ENCODE peak calls at places on chromosomes 7 and 10, in six cellular contexts. Q is midbrain, X is AG04450, J is KBM-7, I is fibroblast of pulmonary artery, B is left ventricle myocardium superior. V is an unnamed sample.

GRCh38 chr7:142568430-142569097 is 180.7 kb upstream of the PRSS1 start:
- DNase-seq in X (peak), J (no peak), B (no peak), Q (no peak), I (peak), V (peak)

GRCh38 chr10:124245806-124246440 is 152.5 kb upstream of the CHST15 start:
- DNase-seq in Q (no peak), B (no peak), J (no peak), X (no peak), I (no peak), V (no peak)

GRCh38 chr7:155919400-155920067 is 107.3 kb upstream of the SHH start:
- DNase-seq in I (no peak), X (no peak), J (no peak), B (no peak), Q (no peak), V (no peak)

GRCh38 chr7:159105845-159106614 is 38.6 kb downstream of the VIPR2 start:
- DNase-seq in Q (no peak), I (no peak), X (no peak), J (no peak), B (peak), V (no peak)

GRCh38 chr10:97683556-97684357 is 3.3 kb downstream of the AVPI1 start:
- DNase-seq in I (peak), X (no peak), J (peak), B (peak), Q (peak), V (no peak)

GRCh38 chr7:134549366-134549765 is 456 bp downstream of the AKR1B15 start:
- DNase-seq in J (no peak), X (no peak), Q (no peak), B (no peak), I (no peak), V (no peak)

GRCh38 chr10:34670101-34670500 is 145.0 kb downstream of the PARD3 start:
- DNase-seq in I (no peak), X (no peak), B (no peak), J (no peak), Q (no peak), V (no peak)

GRCh38 chr10:120945801-120946302 is 94.7 kb downstream of the WDR11 start:
- DNase-seq in B (no peak), J (no peak), X (no peak), I (peak), Q (peak), V (no peak)

GRCh38 chr7:100825215-100825671 is 2.1 kb downstream of the EPHB4 start:
- DNase-seq in J (no peak), Q (no peak), X (no peak), B (peak), I (peak), V (no peak)

GRCh38 chr10:16297652-16298051 is 139.2 kb upstream of the PTER start:
- DNase-seq in I (no peak), Q (no peak), J (no peak), B (no peak), X (no peak), V (no peak)

GRCh38 chr7:3238525-3239210 is 62.4 kb upstream of the SDK1 start:
- DNase-seq in J (no peak), X (no peak), Q (no peak), B (no peak), I (no peak), V (no peak)

GRCh38 chr7:63047546-63047945 is 951.1 kb upstream of the ZNF722 start:
- DNase-seq in I (no peak), B (no peak), X (no peak), J (no peak), Q (no peak), V (no peak)

GRCh38 chr7:92694211-92694610 is 104.0 kb upstream of the FAM133B start:
- DNase-seq in B (no peak), I (no peak), J (no peak), Q (no peak), X (no peak), V (no peak)

GRCh38 chr10:86652361-86653202 is 1.8 kb upstream of the OPN4 start:
- DNase-seq in X (no peak), B (peak), I (no peak), Q (no peak), J (no peak), V (no peak)

GRCh38 chr7:50531401-50531906 is 33.8 kb downstream of the DDC start:
- DNase-seq in Q (peak), X (no peak), J (no peak), B (no peak), I (peak), V (no peak)

V was measured in HFF-Myc.